ENCODE peak calls at places on chromosome 17, in six cellular contexts. Z is uterus; G is AG09309; T is Peyer's patch; V is CD8-positive, alpha-beta memory T cell; H is BJ. B is an unnamed sample.

GRCh38 chr17:52477824-52478614 is 319.5 kb upstream of the CA10 start:
- DNase-seq in Z (no peak), H (no peak), T (no peak), G (no peak), V (no peak), B (no peak)

GRCh38 chr17:28518132-28518531 is 12.0 kb downstream of the FOXN1 start:
- DNase-seq in G (no peak), Z (no peak), H (no peak), V (no peak), T (no peak), B (no peak)

GRCh38 chr17:42617956-42618431 is 8.5 kb downstream of the TUBG1 start:
- DNase-seq in H (no peak), V (no peak), T (no peak), Z (no peak), G (no peak), B (no peak)

GRCh38 chr17:2253768-2254406 is 49.7 kb downstream of the SMG6 start:
- DNase-seq in G (no peak), T (no peak), Z (no peak), H (no peak), V (no peak), B (no peak)

GRCh38 chr17:17387017-17387416 is 83.8 kb downstream of the NT5M start:
- DNase-seq in V (no peak), H (no peak), G (no peak), Z (no peak), T (peak; percentile 67), B (no peak)

GRCh38 chr17:77783991-77784820 is 174.3 kb upstream of the TNRC6C start:
- DNase-seq in G (no peak), H (no peak), V (peak; percentile 90), Z (no peak), T (peak; percentile 61), B (no peak)

GRCh38 chr17:59764292-59764741 is 56.9 kb downstream of the VMP1 start:
- DNase-seq in V (no peak), H (no peak), T (no peak), Z (no peak), G (no peak), B (no peak)

GRCh38 chr17:67246648-67247415 is 1.8 kb upstream of the HELZ start:
- DNase-seq in V (peak; percentile 73), G (no peak), T (peak; percentile 90), Z (peak; percentile 32), H (no peak), B (peak; percentile 91)

GRCh38 chr17:61420745-61421398 is 21.2 kb downstream of the TBX2 start:
- DNase-seq in H (no peak), G (no peak), T (no peak), Z (no peak), V (no peak), B (no peak)

GRCh38 chr17:58360664-58361063 is 8.7 kb upstream of the SUPT4H1 start:
- DNase-seq in Z (no peak), H (no peak), V (no peak), T (no peak), G (no peak), B (no peak)

GRCh38 chr17:74059471-74059870 is 144.0 kb upstream of the RPL38 start:
- DNase-seq in V (no peak), G (no peak), T (no peak), Z (no peak), H (no peak), B (no peak)

GRCh38 chr17:73591278-73592078 is 52.8 kb downstream of the SDK2 start:
- DNase-seq in H (no peak), T (peak; percentile 81), V (peak; percentile 73), Z (no peak), G (no peak), B (no peak)

GRCh38 chr17:39652635-39653315 is 12.4 kb upstream of the TCAP start:
- DNase-seq in T (no peak), V (no peak), G (no peak), H (no peak), Z (no peak), B (no peak)

GRCh38 chr17:40312131-40312731 is 3.3 kb downstream of the RARA start:
- DNase-seq in T (peak; percentile 44), H (no peak), G (no peak), Z (no peak), V (no peak), B (no peak)

GRCh38 chr17:63578769-63579111 is 22.0 kb upstream of the TACO1 start:
- DNase-seq in H (no peak), Z (no peak), G (no peak), T (no peak), V (no peak), B (no peak)

GRCh38 chr17:65729207-65729606 is 167.8 kb upstream of the AXIN2 start:
- DNase-seq in V (no peak), G (no peak), T (no peak), H (no peak), Z (no peak), B (no peak)

GRCh38 chr17:1039511-1040215 is 42.7 kb downstream of the TIMM22 start:
- DNase-seq in H (no peak), T (peak; percentile 71), V (no peak), Z (peak; percentile 58), G (no peak), B (no peak)

GRCh38 chr17:77045441-77046041 is 95.2 kb upstream of the SEC14L1 start:
- DNase-seq in T (no peak), H (no peak), G (peak; percentile 3), V (no peak), Z (no peak), B (peak; percentile 43)

GRCh38 chr17:67323445-67323844 is 42.9 kb downstream of the PSMD12 start:
- DNase-seq in V (no peak), T (no peak), G (no peak), Z (no peak), H (no peak), B (no peak)

GRCh38 chr17:65690626-65691310 is 129.3 kb upstream of the AXIN2 start:
- DNase-seq in H (no peak), T (no peak), G (no peak), V (no peak), Z (no peak), B (no peak)

GRCh38 chr17:5128905-5129535 is 13.2 kb downstream of the USP6 start:
- DNase-seq in V (no peak), Z (no peak), G (no peak), H (no peak), T (no peak), B (no peak)

GRCh38 chr17:57507828-57508227 is 237.3 kb downstream of the CCDC182 start:
- DNase-seq in V (no peak), G (no peak), T (no peak), Z (no peak), H (no peak), B (no peak)

GRCh38 chr17:74924250-74924948 is at the start of gene OTOP2:
- DNase-seq in Z (no peak), G (no peak), H (no peak), V (no peak), T (no peak), B (no peak)

GRCh38 chr17:73420897-73421296 is 109.1 kb upstream of the CDC42EP4 start:
- DNase-seq in Z (no peak), H (no peak), G (no peak), T (no peak), V (no peak), B (no peak)

GRCh38 chr17:81513669-81514484 is 1.3 kb upstream of the ACTG1 start:
- DNase-seq in Z (peak; percentile 62), G (no peak), V (peak; percentile 60), T (peak; percentile 78), H (no peak), B (no peak)

GRCh38 chr17:58339775-58340622 is 11.4 kb upstream of the TSPOAP1 start:
- DNase-seq in T (no peak), V (no peak), Z (no peak), G (no peak), H (no peak), B (no peak)

GRCh38 chr17:59001158-59001814 is 105.4 kb downstream of the TRIM37 start:
- DNase-seq in H (peak; percentile 12), T (peak; percentile 90), G (no peak), Z (peak; percentile 18), V (peak; percentile 80), B (no peak)

GRCh38 chr17:40493697-40494096 is 7.7 kb downstream of the TNS4 start:
- DNase-seq in T (no peak), G (no peak), H (no peak), Z (no peak), V (no peak), B (no peak)

GRCh38 chr17:77499699-77500435 is 359.1 kb downstream of the SEC14L1 start:
- DNase-seq in H (no peak), Z (peak; percentile 9), V (peak; percentile 43), T (peak; percentile 44), G (no peak), B (no peak)

GRCh38 chr17:31318298-31319190 is 2.9 kb downstream of the EVI2A start:
- DNase-seq in T (peak; percentile 79), H (no peak), V (peak; percentile 73), Z (peak; percentile 73), G (peak; percentile 66), B (no peak)
- H3K4me3 ChIP-seq in T (peak overlapping the region; percentile 31), H (no peak overlapping the region), V (peak overlapping the region; percentile 90), Z (peak overlapping the region; percentile 22), G (no peak overlapping the region), B (no peak overlapping the region)

GRCh38 chr17:3511841-3512511 is 36.2 kb downstream of the ASPA start:
- DNase-seq in Z (no peak), G (no peak), H (peak; percentile 33), T (no peak), V (no peak), B (no peak)

GRCh38 chr17:3510090-3510489 is 34.3 kb downstream of the ASPA start:
- DNase-seq in H (no peak), T (no peak), V (no peak), Z (no peak), G (no peak), B (no peak)

GRCh38 chr17:3513305-3514035 is 37.7 kb downstream of the ASPA start:
- DNase-seq in G (no peak), V (no peak), T (no peak), Z (no peak), H (no peak), B (no peak)

GRCh38 chr17:3514873-3515272 is 39.1 kb downstream of the ASPA start:
- DNase-seq in V (no peak), G (no peak), H (no peak), T (no peak), Z (no peak), B (no peak)

GRCh38 chr17:3512512-3513171 is 36.8 kb downstream of the ASPA start:
- DNase-seq in G (no peak), V (no peak), T (peak; percentile 62), Z (peak; percentile 60), H (peak; percentile 28), B (peak; percentile 36)
- H3K4me3 ChIP-seq in G (no peak overlapping the region), V (no peak overlapping the region), T (no peak overlapping the region), Z (no peak overlapping the region), H (no peak overlapping the region), B (peak overlapping the region; percentile 10)

GRCh38 chr17:7438656-7439460 is 454 bp upstream of the FGF11 start:
- DNase-seq in T (no peak), V (no peak), Z (no peak), G (no peak), H (no peak), B (no peak)
- H3K4me3 ChIP-seq in T (no peak overlapping the region), V (peak overlapping the region; percentile 24), Z (no peak overlapping the region), G (no peak overlapping the region), H (peak overlapping the region; percentile 38), B (peak overlapping the region; percentile 52)

DNA sequence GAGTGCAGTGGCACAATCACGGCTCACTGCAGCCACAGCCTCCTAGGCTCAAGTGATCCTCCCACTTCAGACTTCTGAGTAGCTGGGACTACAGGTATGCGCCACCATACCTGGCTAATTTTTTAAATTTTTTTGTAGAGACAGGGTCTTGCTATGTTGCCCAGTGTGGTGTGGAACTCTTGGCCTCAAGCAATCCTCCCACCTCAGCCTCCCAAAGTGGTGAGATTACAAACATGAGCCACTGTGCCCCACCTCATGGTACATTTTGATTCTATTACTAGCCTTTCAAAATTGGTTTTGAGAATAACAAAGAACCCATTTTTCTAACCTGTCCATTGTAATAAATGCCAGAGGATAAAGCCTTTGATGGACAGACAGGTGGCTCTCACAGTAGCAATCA is 1.4 kb downstream of the CCDC43 start:
- DNase-seq in V (no peak), H (no peak), T (no peak), Z (no peak), G (no peak), B (no peak)
- H3K4me3 ChIP-seq in V (no peak overlapping the region), H (no peak overlapping the region), T (no peak overlapping the region), Z (no peak overlapping the region), G (no peak overlapping the region), B (peak overlapping the region; percentile 5)